ENCODE peak calls at places on chromosomes 11 and 22, in four cellular contexts. One of them, this sample, is unnamed.

GRCh38 chr11:48384670-48385069 is 18.4 kb upstream of the OR4C5 start:
- DNase-seq in cardiac fibroblast: no peak
- DNase-seq in endodermal cell: peak
- DNase-seq in HEK293T: peak
- DNase-seq in this sample: no peak

GRCh38 chr11:1307163-1307870 is 2.1 kb downstream of the TOLLIP start:
- DNase-seq in cardiac fibroblast: no peak
- DNase-seq in endodermal cell: peak
- DNase-seq in HEK293T: no peak
- DNase-seq in this sample: peak

GRCh38 chr11:19162946-19163345 is 38.8 kb downstream of the CSRP3 start:
- DNase-seq in cardiac fibroblast: no peak
- DNase-seq in endodermal cell: no peak
- DNase-seq in HEK293T: no peak
- DNase-seq in this sample: no peak

GRCh38 chr22:26753125-26753862 is 95.9 kb downstream of the MIAT start:
- DNase-seq in cardiac fibroblast: no peak
- DNase-seq in endodermal cell: no peak
- DNase-seq in HEK293T: no peak
- DNase-seq in this sample: no peak

GRCh38 chr11:72144807-72145565 is 9.5 kb downstream of the FOLR3 start:
- DNase-seq in cardiac fibroblast: peak
- DNase-seq in endodermal cell: no peak
- DNase-seq in HEK293T: no peak
- DNase-seq in this sample: no peak

GRCh38 chr11:28819741-28820140 is 711.6 kb downstream of the METTL15 start:
- DNase-seq in cardiac fibroblast: peak
- DNase-seq in endodermal cell: no peak
- DNase-seq in HEK293T: no peak
- DNase-seq in this sample: no peak

GRCh38 chr11:126799974-126800373 is 200.6 kb downstream of the KIRREL3 start:
- DNase-seq in cardiac fibroblast: no peak
- DNase-seq in endodermal cell: no peak
- DNase-seq in HEK293T: no peak
- DNase-seq in this sample: no peak

GRCh38 chr11:88332851-88333250 is 4.7 kb downstream of the CTSC start:
- DNase-seq in cardiac fibroblast: peak
- DNase-seq in endodermal cell: no peak
- DNase-seq in HEK293T: no peak
- DNase-seq in this sample: no peak

GRCh38 chr11:125955856-125956255 is 10.0 kb downstream of the VSIG10L2 start:
- DNase-seq in cardiac fibroblast: no peak
- DNase-seq in endodermal cell: no peak
- DNase-seq in HEK293T: no peak
- DNase-seq in this sample: no peak

GRCh38 chr11:9711454-9712307 is 47.8 kb downstream of the SWAP70 start:
- DNase-seq in cardiac fibroblast: no peak
- DNase-seq in endodermal cell: no peak
- DNase-seq in HEK293T: no peak
- DNase-seq in this sample: no peak

GRCh38 chr22:22935056-22935545 is 47.5 kb downstream of the IGLL5 start:
- DNase-seq in cardiac fibroblast: no peak
- DNase-seq in endodermal cell: no peak
- DNase-seq in HEK293T: no peak
- DNase-seq in this sample: no peak

GRCh38 chr11:63608353-63609345 is 5.6 kb downstream of the PLAAT3 start:
- DNase-seq in cardiac fibroblast: peak
- DNase-seq in endodermal cell: no peak
- DNase-seq in HEK293T: no peak
- DNase-seq in this sample: no peak

GRCh38 chr11:72962084-72962483 is 147.9 kb downstream of the ATG16L2 start:
- DNase-seq in cardiac fibroblast: peak
- DNase-seq in endodermal cell: no peak
- DNase-seq in HEK293T: no peak
- DNase-seq in this sample: no peak

GRCh38 chr22:20455709-20456063 is 18.1 kb upstream of the SCARF2 start:
- DNase-seq in cardiac fibroblast: peak
- DNase-seq in endodermal cell: peak
- DNase-seq in HEK293T: no peak
- DNase-seq in this sample: no peak

GRCh38 chr11:73198677-73199076 is 19.4 kb upstream of the P2RY2 start:
- DNase-seq in cardiac fibroblast: no peak
- DNase-seq in endodermal cell: peak
- DNase-seq in HEK293T: no peak
- DNase-seq in this sample: peak

GRCh38 chr11:69636512-69636866 is 4.5 kb upstream of the CCND1 start:
- DNase-seq in cardiac fibroblast: peak
- DNase-seq in endodermal cell: peak
- DNase-seq in HEK293T: no peak
- DNase-seq in this sample: no peak

GRCh38 chr11:86442420-86442819 is 67.7 kb downstream of the CCDC81 start:
- DNase-seq in cardiac fibroblast: peak
- DNase-seq in endodermal cell: no peak
- DNase-seq in HEK293T: no peak
- DNase-seq in this sample: no peak

GRCh38 chr22:36332623-36333331 is 55.0 kb downstream of the MYH9 start:
- DNase-seq in cardiac fibroblast: peak
- DNase-seq in endodermal cell: peak
- DNase-seq in HEK293T: no peak
- DNase-seq in this sample: no peak

GRCh38 chr11:15896026-15896425 is 460.3 kb downstream of the SOX6 start:
- DNase-seq in cardiac fibroblast: no peak
- DNase-seq in endodermal cell: no peak
- DNase-seq in HEK293T: no peak
- DNase-seq in this sample: no peak

GRCh38 chr11:70176940-70177689 is 26.0 kb upstream of the FADD start:
- DNase-seq in cardiac fibroblast: peak
- DNase-seq in endodermal cell: peak
- DNase-seq in HEK293T: peak
- DNase-seq in this sample: no peak